ENCODE peak calls at places on chromosomes 13 and 19, in four cellular contexts. N is CD14-positive monocyte, A is nephron progenitor cell, Q is activated gamma-delta T cell treated with Interleukin-2 at 50 U/mL for 16 hours. R is an unnamed sample.

GRCh38 chr13:105008606-105009005 is 1526.9 kb downstream of the EFNB2 start:
- DNase-seq in N (no peak), Q (no peak), A (no peak), R (no peak)

GRCh38 chr19:12840091-12841079 is 2.1 kb downstream of the MAST1 start:
- DNase-seq in N (no peak), Q (no peak), A (peak; percentile 98), R (no peak)

GRCh38 chr19:49790866-49791265 is 22.2 kb downstream of the FUZ start:
- DNase-seq in A (no peak), N (no peak), Q (no peak), R (no peak)

GRCh38 chr13:113657851-113658741 is at the start of gene ATP4B:
- DNase-seq in N (peak; percentile 45), Q (no peak), A (no peak), R (no peak)

GRCh38 chr19:19169236-19170052 is 619 bp downstream of the MEF2B start:
- DNase-seq in Q (no peak), A (no peak), N (no peak), R (no peak)

GRCh38 chr19:6060600-6061391 is 49.5 kb downstream of the RFX2 start:
- DNase-seq in A (no peak), Q (peak; percentile 35), N (peak; percentile 65), R (peak; percentile 57)

GRCh38 chr13:73000027-73000674 is 58.7 kb upstream of the KLF5 start:
- DNase-seq in Q (no peak), A (no peak), N (no peak), R (no peak)

GRCh38 chr19:10998045-10998533 is 37.3 kb downstream of the SMARCA4 start:
- DNase-seq in A (no peak), Q (no peak), N (no peak), R (no peak)

GRCh38 chr19:21655540-21656126 is 111.7 kb downstream of the ZNF100 start:
- DNase-seq in Q (no peak), A (no peak), N (no peak), R (no peak)

GRCh38 chr13:41603917-41604316 is 146.6 kb downstream of the RGCC start:
- DNase-seq in Q (no peak), A (no peak), N (no peak), R (no peak)

GRCh38 chr13:42544246-42544915 is 29.6 kb upstream of the TNFSF11 start:
- DNase-seq in A (no peak), Q (no peak), N (no peak), R (no peak)